ENCODE peak calls at places on chromosomes 12 and 14, in ten cellular contexts. J, B, D, F, S, T, H, R, P and K are unnamed samples.

GRCh38 chr12:124867389-124867930 is 3.8 kb upstream of the SCARB1 start:
- DNase-seq in J (no peak), B (no peak), D (no peak), F (peak; percentile 59), S (no peak), T (peak; percentile 29), H (no peak), R (peak; percentile 80), P (no peak), K (no peak)

GRCh38 chr12:26830783-26831601 is 2.0 kb downstream of the ITPR2 start:
- DNase-seq in J (no peak), B (no peak), D (no peak), F (peak; percentile 30), S (peak; percentile 13), T (no peak), H (no peak), R (no peak), P (no peak), K (no peak)

GRCh38 chr14:81208489-81208888 is 12.3 kb downstream of the GTF2A1 start:
- DNase-seq in J (no peak), B (no peak), D (no peak), F (peak; percentile 21), S (no peak), T (no peak), H (no peak), R (no peak), P (no peak), K (no peak)

GRCh38 chr14:103141117-103141796 is 18.0 kb downstream of the TNFAIP2 start:
- DNase-seq in J (no peak), B (no peak), D (no peak), F (peak; percentile 77), S (peak; percentile 69), T (peak; percentile 35), H (no peak), R (no peak), P (no peak), K (peak; percentile 83)

GRCh38 chr12:28645436-28645835 is 455.2 kb downstream of the CCDC91 start:
- DNase-seq in J (no peak), B (no peak), D (no peak), F (no peak), S (no peak), T (no peak), H (no peak), R (no peak), P (no peak), K (no peak)

GRCh38 chr12:118821386-118821928 is 159.9 kb upstream of the SRRM4 start:
- DNase-seq in J (peak; percentile 33), B (no peak), D (no peak), F (no peak), S (no peak), T (no peak), H (no peak), R (no peak), P (no peak), K (no peak)

GRCh38 chr12:43982544-43982943 is 146.7 kb downstream of the TMEM117 start:
- DNase-seq in J (no peak), B (no peak), D (no peak), F (no peak), S (no peak), T (no peak), H (no peak), R (no peak), P (no peak), K (no peak)

GRCh38 chr14:94581127-94581999 is at the start of gene SERPINA5:
- DNase-seq in J (no peak), B (no peak), D (peak; percentile 66), F (peak; percentile 73), S (peak; percentile 5), T (no peak), H (no peak), R (no peak), P (peak; percentile 14), K (no peak)

GRCh38 chr14:78535041-78535440 is 364.9 kb downstream of the NRXN3 start:
- DNase-seq in J (peak; percentile 51), B (no peak), D (no peak), F (no peak), S (no peak), T (no peak), H (no peak), R (peak; percentile 70), P (no peak), K (no peak)

GRCh38 chr14:32027255-32027939 is 49.7 kb upstream of the ARHGAP5 start:
- DNase-seq in J (peak; percentile 20), B (no peak), D (no peak), F (peak; percentile 58), S (no peak), T (peak; percentile 41), H (no peak), R (no peak), P (no peak), K (no peak)

GRCh38 chr12:30908389-30909087 is 18.0 kb upstream of the TSPAN11 start:
- DNase-seq in J (peak; percentile 11), B (no peak), D (no peak), F (peak; percentile 51), S (no peak), T (no peak), H (no peak), R (no peak), P (no peak), K (no peak)

GRCh38 chr12:119592232-119592631 is 1.3 kb upstream of the TMEM233 start:
- DNase-seq in J (no peak), B (no peak), D (no peak), F (peak; percentile 14), S (no peak), T (no peak), H (no peak), R (no peak), P (no peak), K (no peak)

GRCh38 chr14:106277503-106277902 is 751.1 kb downstream of the TMEM121 start:
- DNase-seq in J (peak; percentile 16), B (no peak), D (no peak), F (peak; percentile 30), S (no peak), T (no peak), H (peak; percentile 20), R (no peak), P (no peak), K (no peak)

GRCh38 chr12:11730299-11731041 is 81.0 kb downstream of the ETV6 start:
- DNase-seq in J (peak; percentile 53), B (no peak), D (no peak), F (no peak), S (no peak), T (peak; percentile 32), H (no peak), R (peak; percentile 92), P (no peak), K (peak; percentile 0)

GRCh38 chr12:131280426-131280825 is 326.7 kb downstream of the ADGRD1 start:
- DNase-seq in J (no peak), B (no peak), D (peak; percentile 19), F (no peak), S (no peak), T (no peak), H (no peak), R (no peak), P (no peak), K (no peak)